ENCODE peak calls at places on chromosomes 5 and 9, in five cellular contexts. One of them, this sample, is unnamed.

GRCh38 chr5:146399446-146399845 is 47.7 kb upstream of the TCERG1 start:
- DNase-seq in H1: no peak
- DNase-seq in IMR-90: no peak
- DNase-seq in H9: no peak
- DNase-seq in trophoblast cell: no peak
- DNase-seq in this sample: no peak

GRCh38 chr9:92706218-92706940 is 36.4 kb upstream of the IPPK start:
- DNase-seq in IMR-90: no peak
- DNase-seq in H1: peak; percentile 69
- DNase-seq in H9: peak; percentile 79
- DNase-seq in trophoblast cell: peak; percentile 68
- DNase-seq in this sample: no peak

GRCh38 chr5:95841914-95842812 is 19.6 kb upstream of the GLRX start:
- DNase-seq in IMR-90: peak; percentile 71
- DNase-seq in trophoblast cell: peak; percentile 80
- DNase-seq in H9: no peak
- DNase-seq in H1: no peak
- DNase-seq in this sample: no peak

GRCh38 chr9:125460883-125461475 is 199.4 kb downstream of the GAPVD1 start:
- DNase-seq in H1: no peak
- DNase-seq in IMR-90: peak; percentile 93
- DNase-seq in H9: no peak
- DNase-seq in trophoblast cell: no peak
- DNase-seq in this sample: no peak

GRCh38 chr5:125481506-125482455 is 735.3 kb upstream of the ZNF608 start:
- DNase-seq in trophoblast cell: no peak
- DNase-seq in IMR-90: no peak
- DNase-seq in H1: no peak
- DNase-seq in H9: no peak
- DNase-seq in this sample: no peak

GRCh38 chr5:42952575-42952974 is 87.5 kb downstream of the ANXA2R start:
- DNase-seq in H1: no peak
- DNase-seq in H9: no peak
- DNase-seq in trophoblast cell: no peak
- DNase-seq in IMR-90: no peak
- DNase-seq in this sample: no peak

GRCh38 chr9:127917603-127918002 is 762 bp upstream of the ST6GALNAC4 start:
- DNase-seq in H1: no peak
- DNase-seq in trophoblast cell: peak; percentile 4
- DNase-seq in H9: no peak
- DNase-seq in IMR-90: no peak
- DNase-seq in this sample: no peak

GRCh38 chr9:134526798-134527492 is 114.7 kb upstream of the COL5A1 start:
- DNase-seq in H9: no peak
- DNase-seq in IMR-90: no peak
- DNase-seq in trophoblast cell: no peak
- DNase-seq in H1: no peak
- DNase-seq in this sample: no peak

GRCh38 chr5:109388407-109388806 is 21.4 kb downstream of the PJA2 start:
- DNase-seq in IMR-90: peak; percentile 53
- DNase-seq in H9: no peak
- DNase-seq in trophoblast cell: peak; percentile 5
- DNase-seq in H1: no peak
- DNase-seq in this sample: no peak

GRCh38 chr5:68303038-68303738 is 87.6 kb downstream of the PIK3R1 start:
- DNase-seq in IMR-90: peak; percentile 24
- DNase-seq in H1: no peak
- DNase-seq in H9: no peak
- DNase-seq in trophoblast cell: peak; percentile 29
- DNase-seq in this sample: no peak

GRCh38 chr9:111356567-111357244 is 26.7 kb upstream of the OR2K2 start:
- DNase-seq in H1: no peak
- DNase-seq in H9: no peak
- DNase-seq in trophoblast cell: peak; percentile 35
- DNase-seq in IMR-90: peak; percentile 94
- DNase-seq in this sample: no peak

GRCh38 chr5:45542421-45542820 is 153.8 kb downstream of the HCN1 start:
- DNase-seq in H9: no peak
- DNase-seq in trophoblast cell: no peak
- DNase-seq in IMR-90: no peak
- DNase-seq in H1: no peak
- DNase-seq in this sample: no peak

GRCh38 chr5:158414780-158415179 is 555.8 kb upstream of the CLINT1 start:
- DNase-seq in H9: no peak
- DNase-seq in IMR-90: peak; percentile 86
- DNase-seq in trophoblast cell: no peak
- DNase-seq in H1: no peak
- DNase-seq in this sample: no peak

GRCh38 chr9:95980262-95981125 is 105.0 kb downstream of the ERCC6L2 start:
- DNase-seq in IMR-90: peak; percentile 26
- DNase-seq in H9: no peak
- DNase-seq in trophoblast cell: no peak
- DNase-seq in H1: no peak
- DNase-seq in this sample: no peak

GRCh38 chr9:87554976-87555375 is 57.3 kb downstream of the DAPK1 start:
- DNase-seq in IMR-90: no peak
- DNase-seq in H9: no peak
- DNase-seq in H1: peak; percentile 30
- DNase-seq in trophoblast cell: peak; percentile 41
- DNase-seq in this sample: no peak

GRCh38 chr5:62632181-62632580 is 53.6 kb downstream of the LRRC70 start:
- DNase-seq in trophoblast cell: no peak
- DNase-seq in H1: no peak
- DNase-seq in H9: no peak
- DNase-seq in IMR-90: no peak
- DNase-seq in this sample: no peak

GRCh38 chr9:6896562-6896961 is 138.8 kb downstream of the KDM4C start:
- DNase-seq in IMR-90: peak; percentile 34
- DNase-seq in trophoblast cell: no peak
- DNase-seq in H9: no peak
- DNase-seq in H1: no peak
- DNase-seq in this sample: no peak

GRCh38 chr5:131587541-131587940 is 47.5 kb downstream of the RAPGEF6 start:
- DNase-seq in H9: no peak
- DNase-seq in H1: no peak
- DNase-seq in IMR-90: peak; percentile 47
- DNase-seq in trophoblast cell: no peak
- DNase-seq in this sample: no peak

GRCh38 chr5:77491783-77492652 is at the start of gene WDR41:
- DNase-seq in H1: peak; percentile 96
- DNase-seq in IMR-90: peak; percentile 97
- DNase-seq in trophoblast cell: peak; percentile 89
- DNase-seq in H9: peak; percentile 90
- DNase-seq in this sample: peak; percentile 89

GRCh38 chr5:1772634-1773033 is 27.0 kb downstream of the MRPL36 start:
- DNase-seq in H1: no peak
- DNase-seq in H9: no peak
- DNase-seq in IMR-90: peak; percentile 66
- DNase-seq in trophoblast cell: no peak
- DNase-seq in this sample: no peak

GRCh38 chr9:81716409-81716808 is 27.1 kb upstream of the TLE1 start:
- DNase-seq in IMR-90: peak; percentile 64
- DNase-seq in H1: no peak
- DNase-seq in H9: no peak
- DNase-seq in trophoblast cell: peak; percentile 77
- DNase-seq in this sample: no peak

GRCh38 chr5:112283943-112284342 is 135.1 kb downstream of the EPB41L4A start:
- DNase-seq in trophoblast cell: no peak
- DNase-seq in H1: no peak
- DNase-seq in H9: no peak
- DNase-seq in IMR-90: no peak
- DNase-seq in this sample: no peak

GRCh38 chr5:112407666-112408065 is 11.4 kb downstream of the EPB41L4A start:
- DNase-seq in H9: no peak
- DNase-seq in IMR-90: no peak
- DNase-seq in H1: no peak
- DNase-seq in trophoblast cell: peak; percentile 25
- DNase-seq in this sample: no peak

DNA sequence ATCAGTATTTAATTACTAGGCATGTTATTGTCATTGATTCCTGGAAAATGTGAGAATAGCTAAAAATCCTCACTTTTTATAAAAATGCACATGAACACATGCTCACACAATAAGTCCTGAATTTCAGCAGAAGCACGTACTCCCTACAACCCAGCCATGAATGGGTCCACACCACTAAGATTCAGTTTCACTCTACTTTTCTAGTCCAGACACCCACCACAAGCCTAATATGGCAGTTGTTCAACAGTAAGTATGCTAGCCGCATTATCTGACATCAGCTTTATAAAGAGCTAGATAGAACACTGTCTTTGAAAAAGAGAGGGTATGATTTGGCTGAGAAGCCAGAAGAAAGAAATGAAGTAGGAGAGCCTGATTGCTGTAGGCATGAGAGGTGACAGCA is 639.3 kb downstream of the BRINP1 start:
- DNase-seq in trophoblast cell: no peak
- DNase-seq in H9: no peak
- DNase-seq in H1: no peak
- DNase-seq in IMR-90: no peak
- DNase-seq in this sample: no peak
- H3K14ac ChIP-seq in trophoblast cell: no peak overlapping the region
- H3K14ac ChIP-seq in H9: no peak overlapping the region
- H3K14ac ChIP-seq in H1: no peak overlapping the region
- H3K14ac ChIP-seq in IMR-90: no peak overlapping the region
- H3K14ac ChIP-seq in this sample: no peak overlapping the region

GRCh38 chr9:18905033-18905882 is 127.8 kb downstream of the SAXO1 start:
- DNase-seq in IMR-90: peak; percentile 70
- DNase-seq in trophoblast cell: no peak
- DNase-seq in H1: no peak
- DNase-seq in H9: no peak
- DNase-seq in this sample: no peak
- H2AK5ac ChIP-seq in IMR-90: no peak overlapping the region
- H2AK5ac ChIP-seq in trophoblast cell: no peak overlapping the region
- H2AK5ac ChIP-seq in H1: no peak overlapping the region
- H2AK5ac ChIP-seq in H9: no peak overlapping the region
- H2AK5ac ChIP-seq in this sample: no peak overlapping the region

DNA sequence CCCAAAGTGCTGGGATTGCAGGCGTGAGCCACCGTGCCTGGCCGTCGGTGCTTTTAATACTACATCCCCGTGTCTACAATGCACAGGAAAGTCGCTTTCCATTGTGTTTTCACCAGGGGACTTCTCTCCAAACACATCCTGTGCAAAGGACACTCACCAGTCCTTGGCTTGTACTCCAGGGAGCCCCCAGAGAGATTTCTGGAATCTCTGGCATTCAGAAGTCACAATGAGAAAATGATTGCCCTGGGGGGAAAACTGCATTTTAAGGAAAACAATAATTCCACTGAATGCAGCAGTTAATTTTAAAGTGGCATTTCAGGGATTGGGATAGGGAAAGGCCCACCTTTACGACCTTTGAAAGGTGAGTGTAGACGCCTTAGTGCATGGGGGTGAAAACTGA is 112.0 kb downstream of the ADAMTS16 start:
- DNase-seq in H1: no peak
- DNase-seq in IMR-90: no peak
- DNase-seq in trophoblast cell: peak; percentile 15
- DNase-seq in H9: no peak
- DNase-seq in this sample: no peak
- H3K4me2 ChIP-seq in H1: no peak overlapping the region
- H3K4me2 ChIP-seq in IMR-90: no peak overlapping the region
- H3K4me2 ChIP-seq in trophoblast cell: no peak overlapping the region
- H3K4me2 ChIP-seq in H9: no peak overlapping the region
- H3K4me2 ChIP-seq in this sample: no peak overlapping the region

GRCh38 chr9:4984571-4985375 is at the start of gene JAK2:
- DNase-seq in H9: peak; percentile 91
- DNase-seq in H1: peak; percentile 89
- DNase-seq in IMR-90: peak; percentile 93
- DNase-seq in trophoblast cell: peak; percentile 97
- DNase-seq in this sample: peak; percentile 81
- H3K14ac ChIP-seq in H9: peak within 1 kb of the TSS; percentile 77
- H3K14ac ChIP-seq in H1: no peak within 1 kb of the TSS
- H3K14ac ChIP-seq in IMR-90: peak within 1 kb of the TSS; percentile 94
- H3K14ac ChIP-seq in trophoblast cell: peak within 1 kb of the TSS; percentile 85
- H3K14ac ChIP-seq in this sample: peak within 1 kb of the TSS; percentile 75

GRCh38 chr9:115379719-115380118 is 261.8 kb upstream of the TNC start:
- DNase-seq in H9: no peak
- DNase-seq in trophoblast cell: no peak
- DNase-seq in H1: no peak
- DNase-seq in IMR-90: no peak
- DNase-seq in this sample: no peak

GRCh38 chr9:115374724-115375268 is 256.8 kb upstream of the TNC start:
- DNase-seq in IMR-90: no peak
- DNase-seq in trophoblast cell: peak; percentile 30
- DNase-seq in H9: no peak
- DNase-seq in H1: no peak
- DNase-seq in this sample: no peak

GRCh38 chr9:115382865-115383264 is 264.9 kb upstream of the TNC start:
- DNase-seq in H9: no peak
- DNase-seq in H1: no peak
- DNase-seq in trophoblast cell: no peak
- DNase-seq in IMR-90: no peak
- DNase-seq in this sample: no peak

GRCh38 chr9:115378246-115378645 is 260.3 kb upstream of the TNC start:
- DNase-seq in H1: no peak
- DNase-seq in trophoblast cell: peak; percentile 79
- DNase-seq in IMR-90: no peak
- DNase-seq in H9: no peak
- DNase-seq in this sample: no peak

GRCh38 chr9:115378758-115379157 is 260.8 kb upstream of the TNC start:
- DNase-seq in trophoblast cell: no peak
- DNase-seq in H1: no peak
- DNase-seq in IMR-90: no peak
- DNase-seq in H9: no peak
- DNase-seq in this sample: no peak
- H2AK5ac ChIP-seq in trophoblast cell: no peak overlapping the region
- H2AK5ac ChIP-seq in H1: no peak overlapping the region
- H2AK5ac ChIP-seq in IMR-90: no peak overlapping the region
- H2AK5ac ChIP-seq in H9: no peak overlapping the region
- H2AK5ac ChIP-seq in this sample: no peak overlapping the region

GRCh38 chr5:139668924-139669680 is 21.0 kb downstream of the CXXC5 start:
- DNase-seq in H9: no peak
- DNase-seq in IMR-90: no peak
- DNase-seq in trophoblast cell: no peak
- DNase-seq in H1: no peak
- DNase-seq in this sample: no peak
- H3K4me2 ChIP-seq in H9: no peak overlapping the region
- H3K4me2 ChIP-seq in IMR-90: peak overlapping the region; percentile 68
- H3K4me2 ChIP-seq in trophoblast cell: no peak overlapping the region
- H3K4me2 ChIP-seq in H1: peak overlapping the region; percentile 57
- H3K4me2 ChIP-seq in this sample: no peak overlapping the region